ENCODE peak calls at places on chromosomes 16 and 17, in six cellular contexts. T, F, C, S, B and J are unnamed samples.
A peak's percentile ranks its signal among the peaks of the same experiment; 100 is the strongest.

GRCh38 chr17:43695968-43696865 is 34.5 kb upstream of the MEOX1 start:
- DNase-seq in C (no peak), S (no peak), T (no peak), B (no peak), F (no peak), J (no peak)

GRCh38 chr16:89971495-89972243 is 23.1 kb downstream of the DEF8 start:
- DNase-seq in T (no peak), B (peak; percentile 6), S (no peak), C (no peak), F (no peak), J (peak; percentile 52)

GRCh38 chr17:58306131-58306951 is 22.3 kb downstream of the TSPOAP1 start:
- DNase-seq in S (no peak), F (no peak), C (no peak), B (no peak), T (no peak), J (no peak)

GRCh38 chr17:333626-334396 is 18.8 kb downstream of the RPH3AL start:
- DNase-seq in C (no peak), F (no peak), S (no peak), B (peak; percentile 71), T (peak; percentile 28), J (no peak)

GRCh38 chr16:31810863-31811262 is 62.7 kb upstream of the ZNF267 start:
- DNase-seq in C (no peak), F (no peak), B (no peak), S (no peak), T (no peak), J (no peak)

GRCh38 chr17:17710728-17711541 is 29.7 kb downstream of the RAI1 start:
- DNase-seq in F (no peak), S (no peak), C (no peak), B (no peak), T (peak; percentile 94), J (no peak)

GRCh38 chr17:39461911-39462641 is 790 bp downstream of the CDK12 start:
- DNase-seq in T (no peak), C (peak; percentile 52), B (no peak), F (peak; percentile 53), S (peak; percentile 42), J (no peak)

GRCh38 chr17:6572997-6573396 is 16.6 kb upstream of the PITPNM3 start:
- DNase-seq in F (no peak), C (no peak), B (no peak), S (no peak), T (no peak), J (no peak)

GRCh38 chr17:79557276-79557675 is 53.6 kb downstream of the RBFOX3 start:
- DNase-seq in C (no peak), S (no peak), T (no peak), F (no peak), B (no peak), J (no peak)

GRCh38 chr16:83268164-83268563 is 539.6 kb upstream of the HSBP1 start:
- DNase-seq in F (no peak), T (no peak), S (no peak), C (no peak), B (no peak), J (no peak)

GRCh38 chr16:17417740-17418139 is 53.0 kb downstream of the XYLT1 start:
- DNase-seq in F (no peak), C (no peak), T (no peak), S (no peak), B (no peak), J (no peak)

GRCh38 chr17:56879280-56879679 is 34.6 kb downstream of the TRIM25 start:
- DNase-seq in C (no peak), S (no peak), B (no peak), T (no peak), F (no peak), J (no peak)

GRCh38 chr16:70770968-70771552 is 29.9 kb downstream of the VAC14 start:
- DNase-seq in C (peak; percentile 34), F (peak; percentile 39), T (peak; percentile 68), S (peak; percentile 9), B (peak; percentile 55), J (peak; percentile 23)

GRCh38 chr16:25140459-25140858 is 28.9 kb downstream of the LCMT1 start:
- DNase-seq in F (no peak), B (no peak), C (no peak), T (peak; percentile 46), S (no peak), J (no peak)

GRCh38 chr17:50359005-50359699 is 13.2 kb downstream of the XYLT2 start:
- DNase-seq in B (no peak), T (no peak), F (no peak), S (no peak), C (no peak), J (no peak)

GRCh38 chr17:42850964-42851363 is at the start of gene AOC3:
- DNase-seq in B (no peak), T (no peak), S (no peak), F (no peak), C (no peak), J (no peak)

GRCh38 chr17:81125573-81126081 is 39.7 kb upstream of the PVALEF start:
- DNase-seq in S (no peak), B (peak; percentile 38), T (no peak), C (no peak), F (no peak), J (no peak)